ENCODE peak calls at places on chromosomes 4 and X, in seven cellular contexts. One of them, this sample, is unnamed.

GRCh38 chrX:356385-357034 is 30.2 kb downstream of the PPP2R3B start:
- DNase-seq in H9: no peak
- DNase-seq in HCT116: no peak
- DNase-seq in tibial artery: peak; percentile 7
- DNase-seq in colonic mucosa: no peak
- DNase-seq in PC-3: peak; percentile 40
- DNase-seq in right cardiac atrium: no peak
- DNase-seq in this sample: no peak

GRCh38 chr4:3827616-3828492 is 61.7 kb downstream of the ADRA2C start:
- DNase-seq in H9: no peak
- DNase-seq in HCT116: no peak
- DNase-seq in tibial artery: peak; percentile 93
- DNase-seq in colonic mucosa: peak; percentile 91
- DNase-seq in PC-3: peak; percentile 25
- DNase-seq in right cardiac atrium: peak; percentile 88
- DNase-seq in this sample: peak; percentile 87

GRCh38 chr4:143721317-143721716 is 20.8 kb upstream of the FREM3 start:
- DNase-seq in H9: no peak
- DNase-seq in HCT116: no peak
- DNase-seq in tibial artery: no peak
- DNase-seq in colonic mucosa: no peak
- DNase-seq in PC-3: no peak
- DNase-seq in right cardiac atrium: no peak
- DNase-seq in this sample: no peak

GRCh38 chrX:149531599-149531998 is 9.2 kb upstream of the EOLA1 start:
- DNase-seq in H9: no peak
- DNase-seq in HCT116: no peak
- DNase-seq in tibial artery: no peak
- DNase-seq in colonic mucosa: no peak
- DNase-seq in PC-3: no peak
- DNase-seq in right cardiac atrium: no peak
- DNase-seq in this sample: no peak

GRCh38 chrX:35617836-35618235 is 180.3 kb upstream of the MAGEB16 start:
- DNase-seq in H9: no peak
- DNase-seq in HCT116: no peak
- DNase-seq in tibial artery: no peak
- DNase-seq in colonic mucosa: no peak
- DNase-seq in PC-3: no peak
- DNase-seq in right cardiac atrium: no peak
- DNase-seq in this sample: no peak

GRCh38 chrX:69258893-69259292 is 93.6 kb upstream of the PJA1 start:
- DNase-seq in H9: no peak
- DNase-seq in HCT116: no peak
- DNase-seq in tibial artery: no peak
- DNase-seq in colonic mucosa: no peak
- DNase-seq in PC-3: no peak
- DNase-seq in right cardiac atrium: no peak
- DNase-seq in this sample: no peak

GRCh38 chrX:69238153-69238959 is 73.1 kb upstream of the PJA1 start:
- DNase-seq in H9: no peak
- DNase-seq in HCT116: no peak
- DNase-seq in tibial artery: no peak
- DNase-seq in colonic mucosa: no peak
- DNase-seq in PC-3: no peak
- DNase-seq in right cardiac atrium: peak; percentile 31
- DNase-seq in this sample: no peak

GRCh38 chr4:19756661-19757060 is 495.0 kb upstream of the SLIT2 start:
- DNase-seq in H9: no peak
- DNase-seq in HCT116: no peak
- DNase-seq in tibial artery: no peak
- DNase-seq in colonic mucosa: no peak
- DNase-seq in PC-3: no peak
- DNase-seq in right cardiac atrium: no peak
- DNase-seq in this sample: no peak

GRCh38 chr4:127586922-127587571 is 45.7 kb upstream of the INTU start:
- DNase-seq in H9: peak; percentile 74
- DNase-seq in HCT116: peak; percentile 38
- DNase-seq in tibial artery: no peak
- DNase-seq in colonic mucosa: no peak
- DNase-seq in PC-3: peak; percentile 61
- DNase-seq in right cardiac atrium: no peak
- DNase-seq in this sample: peak; percentile 43

GRCh38 chrX:136126892-136127406 is 20.4 kb upstream of the FHL1 start:
- DNase-seq in H9: no peak
- DNase-seq in HCT116: no peak
- DNase-seq in tibial artery: no peak
- DNase-seq in colonic mucosa: no peak
- DNase-seq in PC-3: no peak
- DNase-seq in right cardiac atrium: no peak
- DNase-seq in this sample: no peak

GRCh38 chr4:75512336-75513211 is 1.6 kb downstream of the RCHY1 start:
- DNase-seq in H9: no peak
- DNase-seq in HCT116: no peak
- DNase-seq in tibial artery: no peak
- DNase-seq in colonic mucosa: no peak
- DNase-seq in PC-3: peak; percentile 11
- DNase-seq in right cardiac atrium: no peak
- DNase-seq in this sample: peak; percentile 7

GRCh38 chrX:19568422-19568821 is 53.1 kb upstream of the MAP3K15 start:
- DNase-seq in H9: no peak
- DNase-seq in HCT116: no peak
- DNase-seq in tibial artery: no peak
- DNase-seq in colonic mucosa: no peak
- DNase-seq in PC-3: no peak
- DNase-seq in right cardiac atrium: no peak
- DNase-seq in this sample: no peak

GRCh38 chr4:88009871-88010270 is 2.4 kb downstream of the PKD2 start:
- DNase-seq in H9: no peak
- DNase-seq in HCT116: no peak
- DNase-seq in tibial artery: no peak
- DNase-seq in colonic mucosa: no peak
- DNase-seq in PC-3: no peak
- DNase-seq in right cardiac atrium: no peak
- DNase-seq in this sample: no peak

GRCh38 chr4:136505020-136505419 is 1027.3 kb downstream of the PCDH18 start:
- DNase-seq in H9: no peak
- DNase-seq in HCT116: no peak
- DNase-seq in tibial artery: no peak
- DNase-seq in colonic mucosa: no peak
- DNase-seq in PC-3: no peak
- DNase-seq in right cardiac atrium: no peak
- DNase-seq in this sample: no peak

GRCh38 chr4:141155586-141155985 is 22.3 kb upstream of the RNF150 start:
- DNase-seq in H9: no peak
- DNase-seq in HCT116: no peak
- DNase-seq in tibial artery: no peak
- DNase-seq in colonic mucosa: no peak
- DNase-seq in PC-3: no peak
- DNase-seq in right cardiac atrium: no peak
- DNase-seq in this sample: no peak

GRCh38 chr4:169079942-169080827 is 70.1 kb upstream of the CBR4 start:
- DNase-seq in H9: no peak
- DNase-seq in HCT116: no peak
- DNase-seq in tibial artery: peak; percentile 74
- DNase-seq in colonic mucosa: peak; percentile 29
- DNase-seq in PC-3: peak; percentile 76
- DNase-seq in right cardiac atrium: peak; percentile 34
- DNase-seq in this sample: peak; percentile 37

GRCh38 chr4:71476240-71476639 is 137.4 kb downstream of the SLC4A4 start:
- DNase-seq in H9: no peak
- DNase-seq in HCT116: no peak
- DNase-seq in tibial artery: no peak
- DNase-seq in colonic mucosa: no peak
- DNase-seq in PC-3: no peak
- DNase-seq in right cardiac atrium: no peak
- DNase-seq in this sample: no peak

GRCh38 chr4:139682309-139683210 is 16.9 kb downstream of the MGST2 start:
- DNase-seq in H9: no peak
- DNase-seq in HCT116: no peak
- DNase-seq in tibial artery: no peak
- DNase-seq in colonic mucosa: no peak
- DNase-seq in PC-3: no peak
- DNase-seq in right cardiac atrium: peak; percentile 21
- DNase-seq in this sample: no peak

GRCh38 chr4:11719879-11720278 is 291.2 kb upstream of the HS3ST1 start:
- DNase-seq in H9: no peak
- DNase-seq in HCT116: no peak
- DNase-seq in tibial artery: no peak
- DNase-seq in colonic mucosa: no peak
- DNase-seq in PC-3: no peak
- DNase-seq in right cardiac atrium: peak; percentile 24
- DNase-seq in this sample: no peak

GRCh38 chr4:111268769-111269414 is 646.0 kb upstream of the PITX2 start:
- DNase-seq in H9: no peak
- DNase-seq in HCT116: no peak
- DNase-seq in tibial artery: no peak
- DNase-seq in colonic mucosa: no peak
- DNase-seq in PC-3: peak; percentile 20
- DNase-seq in right cardiac atrium: no peak
- DNase-seq in this sample: no peak

GRCh38 chrX:966396-967070 is 245.9 kb downstream of the CRLF2 start:
- DNase-seq in H9: no peak
- DNase-seq in HCT116: no peak
- DNase-seq in tibial artery: no peak
- DNase-seq in colonic mucosa: no peak
- DNase-seq in PC-3: no peak
- DNase-seq in right cardiac atrium: no peak
- DNase-seq in this sample: no peak

GRCh38 chr4:111283066-111283677 is 660.3 kb upstream of the PITX2 start:
- DNase-seq in H9: peak; percentile 52
- DNase-seq in HCT116: peak; percentile 65
- DNase-seq in tibial artery: no peak
- DNase-seq in colonic mucosa: peak; percentile 74
- DNase-seq in PC-3: peak; percentile 68
- DNase-seq in right cardiac atrium: peak; percentile 15
- DNase-seq in this sample: peak; percentile 50

GRCh38 chr4:118361192-118361591 is 8.4 kb upstream of the PRSS12 start:
- DNase-seq in H9: no peak
- DNase-seq in HCT116: no peak
- DNase-seq in tibial artery: no peak
- DNase-seq in colonic mucosa: no peak
- DNase-seq in PC-3: no peak
- DNase-seq in right cardiac atrium: no peak
- DNase-seq in this sample: no peak

GRCh38 chr4:113951263-113951662 is 28.2 kb downstream of the ARSJ start:
- DNase-seq in H9: no peak
- DNase-seq in HCT116: peak; percentile 45
- DNase-seq in tibial artery: no peak
- DNase-seq in colonic mucosa: peak; percentile 27
- DNase-seq in PC-3: no peak
- DNase-seq in right cardiac atrium: peak; percentile 37
- DNase-seq in this sample: peak; percentile 84

GRCh38 chr4:141464366-141464765 is 172.0 kb upstream of the IL15 start:
- DNase-seq in H9: no peak
- DNase-seq in HCT116: no peak
- DNase-seq in tibial artery: no peak
- DNase-seq in colonic mucosa: no peak
- DNase-seq in PC-3: no peak
- DNase-seq in right cardiac atrium: no peak
- DNase-seq in this sample: no peak

GRCh38 chr4:6250235-6250983 is 19.2 kb upstream of the WFS1 start:
- DNase-seq in H9: peak; percentile 75
- DNase-seq in HCT116: peak; percentile 76
- DNase-seq in tibial artery: no peak
- DNase-seq in colonic mucosa: no peak
- DNase-seq in PC-3: peak; percentile 85
- DNase-seq in right cardiac atrium: no peak
- DNase-seq in this sample: peak; percentile 75

GRCh38 chrX:100410083-100410590 is at the start of gene PCDH19:
- DNase-seq in H9: peak; percentile 86
- DNase-seq in HCT116: no peak
- DNase-seq in tibial artery: no peak
- DNase-seq in colonic mucosa: peak; percentile 62
- DNase-seq in PC-3: peak; percentile 57
- DNase-seq in right cardiac atrium: peak; percentile 66
- DNase-seq in this sample: peak; percentile 3

DNA sequence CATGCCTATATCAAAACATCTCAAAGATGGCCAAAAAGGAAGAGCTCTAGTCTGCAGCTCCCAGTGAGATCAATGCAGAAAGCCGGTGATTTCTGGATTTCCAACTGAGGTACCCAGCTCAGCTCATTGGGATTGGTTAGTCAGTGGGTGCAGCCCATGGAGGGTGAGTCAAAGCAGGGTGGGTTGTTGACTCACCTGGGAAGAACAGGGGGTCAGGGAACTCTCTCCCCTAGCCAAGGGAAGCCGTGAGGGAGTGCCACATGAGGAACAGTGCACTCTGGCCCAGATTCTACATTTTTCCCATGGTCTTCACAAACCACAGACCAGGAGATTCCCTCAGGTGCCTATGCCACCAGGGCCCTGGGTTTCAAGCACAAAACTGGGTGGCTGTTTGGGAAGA is 57.3 kb upstream of the FGF16 start:
- DNase-seq in H9: no peak
- DNase-seq in HCT116: no peak
- DNase-seq in tibial artery: no peak
- DNase-seq in colonic mucosa: no peak
- DNase-seq in PC-3: peak; percentile 84
- DNase-seq in right cardiac atrium: no peak
- DNase-seq in this sample: no peak
- H3K27ac ChIP-seq in H9: no peak overlapping the region
- H3K27ac ChIP-seq in HCT116: no peak overlapping the region
- H3K27ac ChIP-seq in tibial artery: no peak overlapping the region
- H3K27ac ChIP-seq in colonic mucosa: no peak overlapping the region
- H3K27ac ChIP-seq in PC-3: peak overlapping the region; percentile 95
- H3K27ac ChIP-seq in right cardiac atrium: no peak overlapping the region
- H3K27ac ChIP-seq in this sample: no peak overlapping the region

DNA sequence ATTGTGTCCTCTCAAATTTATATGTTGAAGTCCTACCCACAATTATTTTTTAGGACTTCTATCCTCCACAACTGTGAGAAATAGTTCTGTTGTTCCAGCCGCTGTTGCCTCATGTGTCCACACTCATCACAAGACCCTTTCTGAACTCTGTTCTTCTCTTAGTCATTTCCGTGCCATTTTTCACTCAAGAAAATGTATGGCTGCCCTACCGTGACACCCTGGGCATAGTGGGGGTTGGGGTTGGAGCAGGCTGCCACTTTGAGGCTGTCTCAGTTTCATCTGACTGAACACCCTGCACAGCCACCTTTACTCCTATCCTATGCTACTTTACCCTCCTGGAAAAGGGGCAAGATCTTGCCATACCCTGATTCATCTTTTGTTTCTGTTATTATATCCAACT is 319.1 kb downstream of the TENM3 start:
- DNase-seq in H9: no peak
- DNase-seq in HCT116: no peak
- DNase-seq in tibial artery: no peak
- DNase-seq in colonic mucosa: no peak
- DNase-seq in PC-3: no peak
- DNase-seq in right cardiac atrium: no peak
- DNase-seq in this sample: no peak
- H3K4me1 ChIP-seq in H9: peaks cover 4% of the 10 kb centered on the region
- H3K4me1 ChIP-seq in HCT116: no peaks in the 10 kb centered on the region
- H3K4me1 ChIP-seq in tibial artery: no peaks in the 10 kb centered on the region
- H3K4me1 ChIP-seq in colonic mucosa: no peaks in the 10 kb centered on the region
- H3K4me1 ChIP-seq in PC-3: no peaks in the 10 kb centered on the region
- H3K4me1 ChIP-seq in right cardiac atrium: no peaks in the 10 kb centered on the region
- H3K4me1 ChIP-seq in this sample: no peaks in the 10 kb centered on the region

GRCh38 chr4:123349401-123350190 is 47.0 kb upstream of the SPRY1 start:
- DNase-seq in H9: no peak
- DNase-seq in HCT116: no peak
- DNase-seq in tibial artery: no peak
- DNase-seq in colonic mucosa: no peak
- DNase-seq in PC-3: no peak
- DNase-seq in right cardiac atrium: no peak
- DNase-seq in this sample: peak; percentile 75
- H3K27ac ChIP-seq in H9: no peak overlapping the region
- H3K27ac ChIP-seq in HCT116: no peak overlapping the region
- H3K27ac ChIP-seq in tibial artery: no peak overlapping the region
- H3K27ac ChIP-seq in colonic mucosa: no peak overlapping the region
- H3K27ac ChIP-seq in PC-3: no peak overlapping the region
- H3K27ac ChIP-seq in right cardiac atrium: no peak overlapping the region
- H3K27ac ChIP-seq in this sample: no peak overlapping the region

GRCh38 chr4:2416564-2417195 is 1.8 kb downstream of the ZFYVE28 start:
- DNase-seq in H9: peak; percentile 81
- DNase-seq in HCT116: no peak
- DNase-seq in tibial artery: no peak
- DNase-seq in colonic mucosa: peak; percentile 70
- DNase-seq in PC-3: no peak
- DNase-seq in right cardiac atrium: no peak
- DNase-seq in this sample: peak; percentile 65
- H3K4me1 ChIP-seq in H9: peaks cover 6% of the 10 kb centered on the region
- H3K4me1 ChIP-seq in HCT116: peaks cover 68% of the 10 kb centered on the region
- H3K4me1 ChIP-seq in tibial artery: peaks cover 44% of the 10 kb centered on the region
- H3K4me1 ChIP-seq in colonic mucosa: peaks cover 26% of the 10 kb centered on the region
- H3K4me1 ChIP-seq in PC-3: peaks cover 28% of the 10 kb centered on the region
- H3K4me1 ChIP-seq in right cardiac atrium: peaks cover 13% of the 10 kb centered on the region
- H3K4me1 ChIP-seq in this sample: peaks cover 15% of the 10 kb centered on the region

This sample was measured in small intestine.